ENCODE peak calls at places on chromosomes 16 and 17, in seven cellular contexts. One of them, this sample, is unnamed.

GRCh38 chr17:70072900-70073299 is 2.1 kb upstream of the KCNJ16 start:
- DNase-seq in Peyer's patch: no peak
- DNase-seq in ELR: no peak
- DNase-seq in RKO: no peak
- DNase-seq in RCC 7860: no peak
- DNase-seq in A172: no peak
- DNase-seq in progenitor cell of endocrine pancreas: no peak
- DNase-seq in this sample: no peak

GRCh38 chr17:37570527-37571093 is 38.6 kb downstream of the SYNRG start:
- DNase-seq in progenitor cell of endocrine pancreas: no peak
- DNase-seq in A172: peak; percentile 94
- DNase-seq in ELR: peak; percentile 91
- DNase-seq in RCC 7860: peak; percentile 83
- DNase-seq in RKO: peak; percentile 87
- DNase-seq in Peyer's patch: no peak
- DNase-seq in this sample: no peak

GRCh38 chr16:88287219-88287618 is 95.5 kb upstream of the ZNF469 start:
- DNase-seq in ELR: peak; percentile 60
- DNase-seq in progenitor cell of endocrine pancreas: no peak
- DNase-seq in RKO: no peak
- DNase-seq in Peyer's patch: no peak
- DNase-seq in A172: peak; percentile 74
- DNase-seq in RCC 7860: peak; percentile 30
- DNase-seq in this sample: no peak

GRCh38 chr17:65092262-65092661 is 35.7 kb upstream of the GNA13 start:
- DNase-seq in RCC 7860: no peak
- DNase-seq in Peyer's patch: no peak
- DNase-seq in RKO: no peak
- DNase-seq in progenitor cell of endocrine pancreas: no peak
- DNase-seq in ELR: peak; percentile 41
- DNase-seq in A172: no peak
- DNase-seq in this sample: no peak

GRCh38 chr16:247027-247426 is 12.4 kb downstream of the FAM234A start:
- DNase-seq in Peyer's patch: no peak
- DNase-seq in RKO: no peak
- DNase-seq in progenitor cell of endocrine pancreas: no peak
- DNase-seq in ELR: no peak
- DNase-seq in RCC 7860: no peak
- DNase-seq in A172: no peak
- DNase-seq in this sample: no peak

GRCh38 chr16:66979011-66979717 is 9.2 kb upstream of the CES4A start:
- DNase-seq in RKO: no peak
- DNase-seq in A172: peak; percentile 33
- DNase-seq in ELR: peak; percentile 17
- DNase-seq in Peyer's patch: no peak
- DNase-seq in progenitor cell of endocrine pancreas: no peak
- DNase-seq in RCC 7860: no peak
- DNase-seq in this sample: no peak

GRCh38 chr17:79065105-79065670 is 9.4 kb upstream of the ENGASE start:
- DNase-seq in A172: no peak
- DNase-seq in RKO: no peak
- DNase-seq in Peyer's patch: peak; percentile 89
- DNase-seq in progenitor cell of endocrine pancreas: no peak
- DNase-seq in RCC 7860: no peak
- DNase-seq in ELR: peak; percentile 58
- DNase-seq in this sample: no peak

GRCh38 chr16:70694088-70694487 is 8.2 kb upstream of the MTSS2 start:
- DNase-seq in RCC 7860: peak; percentile 96
- DNase-seq in progenitor cell of endocrine pancreas: no peak
- DNase-seq in Peyer's patch: no peak
- DNase-seq in RKO: peak; percentile 39
- DNase-seq in ELR: peak; percentile 97
- DNase-seq in A172: peak; percentile 99
- DNase-seq in this sample: no peak

GRCh38 chr16:56116577-56116964 is 74.7 kb upstream of the GNAO1 start:
- DNase-seq in A172: no peak
- DNase-seq in Peyer's patch: no peak
- DNase-seq in progenitor cell of endocrine pancreas: no peak
- DNase-seq in RKO: no peak
- DNase-seq in ELR: no peak
- DNase-seq in RCC 7860: no peak
- DNase-seq in this sample: no peak

GRCh38 chr17:49910094-49910857 is 58.7 kb upstream of the DLX4 start:
- DNase-seq in Peyer's patch: no peak
- DNase-seq in RCC 7860: peak; percentile 51
- DNase-seq in ELR: peak; percentile 68
- DNase-seq in progenitor cell of endocrine pancreas: no peak
- DNase-seq in RKO: peak; percentile 12
- DNase-seq in A172: peak; percentile 91
- DNase-seq in this sample: no peak

GRCh38 chr16:4415538-4416199 is 727 bp downstream of the CORO7 start:
- DNase-seq in RKO: peak; percentile 62
- DNase-seq in A172: no peak
- DNase-seq in RCC 7860: no peak
- DNase-seq in progenitor cell of endocrine pancreas: no peak
- DNase-seq in ELR: peak; percentile 42
- DNase-seq in Peyer's patch: peak; percentile 86
- DNase-seq in this sample: no peak

GRCh38 chr17:80123791-80124190 is 22.4 kb downstream of the GAA start:
- DNase-seq in RCC 7860: no peak
- DNase-seq in RKO: peak; percentile 37
- DNase-seq in A172: peak; percentile 67
- DNase-seq in ELR: peak; percentile 33
- DNase-seq in Peyer's patch: no peak
- DNase-seq in progenitor cell of endocrine pancreas: no peak
- DNase-seq in this sample: no peak

GRCh38 chr17:42107124-42107523 is 5.4 kb downstream of the DHX58 start:
- DNase-seq in A172: no peak
- DNase-seq in Peyer's patch: no peak
- DNase-seq in RKO: no peak
- DNase-seq in progenitor cell of endocrine pancreas: no peak
- DNase-seq in RCC 7860: no peak
- DNase-seq in ELR: no peak
- DNase-seq in this sample: no peak

GRCh38 chr16:87945351-87946042 is 5.7 kb upstream of the BANP start:
- DNase-seq in ELR: peak; percentile 69
- DNase-seq in RKO: no peak
- DNase-seq in RCC 7860: no peak
- DNase-seq in A172: no peak
- DNase-seq in Peyer's patch: peak; percentile 83
- DNase-seq in progenitor cell of endocrine pancreas: peak; percentile 90
- DNase-seq in this sample: no peak

GRCh38 chr17:79087428-79088143 is 13.0 kb downstream of the ENGASE start:
- DNase-seq in progenitor cell of endocrine pancreas: peak; percentile 82
- DNase-seq in RKO: peak; percentile 49
- DNase-seq in ELR: peak; percentile 73
- DNase-seq in RCC 7860: peak; percentile 26
- DNase-seq in Peyer's patch: peak; percentile 90
- DNase-seq in A172: peak; percentile 58
- DNase-seq in this sample: no peak

GRCh38 chr17:69466905-69467630 is 52.6 kb downstream of the MAP2K6 start:
- DNase-seq in RKO: no peak
- DNase-seq in RCC 7860: peak; percentile 78
- DNase-seq in Peyer's patch: no peak
- DNase-seq in ELR: peak; percentile 53
- DNase-seq in A172: no peak
- DNase-seq in progenitor cell of endocrine pancreas: no peak
- DNase-seq in this sample: no peak

GRCh38 chr16:65336169-65336568 is 214.3 kb upstream of the CDH11 start:
- DNase-seq in Peyer's patch: no peak
- DNase-seq in RCC 7860: peak; percentile 68
- DNase-seq in progenitor cell of endocrine pancreas: no peak
- DNase-seq in RKO: no peak
- DNase-seq in A172: peak; percentile 29
- DNase-seq in ELR: peak; percentile 73
- DNase-seq in this sample: no peak

GRCh38 chr17:13601776-13602551 is at the start of gene HS3ST3A1:
- DNase-seq in A172: peak; percentile 87
- DNase-seq in Peyer's patch: peak; percentile 48
- DNase-seq in progenitor cell of endocrine pancreas: peak; percentile 69
- DNase-seq in ELR: peak; percentile 89
- DNase-seq in RKO: no peak
- DNase-seq in RCC 7860: no peak
- DNase-seq in this sample: no peak

GRCh38 chr17:83192161-83192788 is 112.9 kb downstream of the METRNL start:
- DNase-seq in A172: no peak
- DNase-seq in progenitor cell of endocrine pancreas: no peak
- DNase-seq in RCC 7860: no peak
- DNase-seq in ELR: peak; percentile 60
- DNase-seq in Peyer's patch: peak; percentile 51
- DNase-seq in RKO: no peak
- DNase-seq in this sample: no peak

GRCh38 chr16:55496509-55497145 is 12.2 kb upstream of the LPCAT2 start:
- DNase-seq in progenitor cell of endocrine pancreas: no peak
- DNase-seq in A172: no peak
- DNase-seq in ELR: no peak
- DNase-seq in Peyer's patch: no peak
- DNase-seq in RCC 7860: no peak
- DNase-seq in RKO: no peak
- DNase-seq in this sample: peak; percentile 85

GRCh38 chr17:1561420-1562177 is 993 bp downstream of the PITPNA start:
- DNase-seq in A172: no peak
- DNase-seq in RKO: no peak
- DNase-seq in progenitor cell of endocrine pancreas: peak; percentile 42
- DNase-seq in RCC 7860: no peak
- DNase-seq in ELR: peak; percentile 49
- DNase-seq in Peyer's patch: no peak
- DNase-seq in this sample: no peak

GRCh38 chr16:66515543-66516171 is 34.3 kb downstream of the TK2 start:
- DNase-seq in Peyer's patch: peak; percentile 46
- DNase-seq in RCC 7860: peak; percentile 8
- DNase-seq in progenitor cell of endocrine pancreas: no peak
- DNase-seq in A172: peak; percentile 85
- DNase-seq in RKO: peak; percentile 15
- DNase-seq in ELR: peak; percentile 70
- DNase-seq in this sample: no peak

GRCh38 chr17:29193146-29193545 is 12.9 kb upstream of the MYO18A start:
- DNase-seq in RKO: no peak
- DNase-seq in progenitor cell of endocrine pancreas: no peak
- DNase-seq in A172: no peak
- DNase-seq in ELR: no peak
- DNase-seq in Peyer's patch: no peak
- DNase-seq in RCC 7860: no peak
- DNase-seq in this sample: no peak

GRCh38 chr17:10198509-10199249 is at the start of gene GAS7:
- DNase-seq in progenitor cell of endocrine pancreas: peak; percentile 17
- DNase-seq in RCC 7860: no peak
- DNase-seq in RKO: no peak
- DNase-seq in Peyer's patch: peak; percentile 69
- DNase-seq in A172: no peak
- DNase-seq in ELR: peak; percentile 3
- DNase-seq in this sample: no peak

GRCh38 chr16:56357291-56357764 is 68.0 kb downstream of the AMFR start:
- DNase-seq in RKO: peak; percentile 73
- DNase-seq in ELR: peak; percentile 73
- DNase-seq in RCC 7860: no peak
- DNase-seq in progenitor cell of endocrine pancreas: no peak
- DNase-seq in A172: peak; percentile 35
- DNase-seq in Peyer's patch: peak; percentile 45
- DNase-seq in this sample: no peak

GRCh38 chr16:30122621-30123160 is 329 bp downstream of the MAPK3 start:
- DNase-seq in ELR: peak; percentile 13
- DNase-seq in A172: no peak
- DNase-seq in RCC 7860: no peak
- DNase-seq in Peyer's patch: peak; percentile 51
- DNase-seq in progenitor cell of endocrine pancreas: no peak
- DNase-seq in RKO: no peak
- DNase-seq in this sample: no peak

GRCh38 chr16:2483160-2483559 is 8.2 kb downstream of the TBC1D24 start:
- DNase-seq in RKO: no peak
- DNase-seq in RCC 7860: no peak
- DNase-seq in Peyer's patch: no peak
- DNase-seq in ELR: no peak
- DNase-seq in progenitor cell of endocrine pancreas: no peak
- DNase-seq in A172: no peak
- DNase-seq in this sample: no peak

GRCh38 chr16:76500006-76500405 is 222.8 kb downstream of the CNTNAP4 start:
- DNase-seq in A172: no peak
- DNase-seq in ELR: no peak
- DNase-seq in progenitor cell of endocrine pancreas: no peak
- DNase-seq in RCC 7860: no peak
- DNase-seq in Peyer's patch: no peak
- DNase-seq in RKO: no peak
- DNase-seq in this sample: no peak

GRCh38 chr16:74563828-74564263 is 43.1 kb downstream of the GLG1 start:
- DNase-seq in Peyer's patch: peak; percentile 53
- DNase-seq in RKO: peak; percentile 23
- DNase-seq in progenitor cell of endocrine pancreas: no peak
- DNase-seq in RCC 7860: peak; percentile 76
- DNase-seq in ELR: peak; percentile 77
- DNase-seq in A172: peak; percentile 71
- DNase-seq in this sample: no peak

GRCh38 chr16:67555795-67556212 is 6.5 kb upstream of the CTCF start:
- DNase-seq in progenitor cell of endocrine pancreas: no peak
- DNase-seq in ELR: peak; percentile 88
- DNase-seq in A172: peak; percentile 38
- DNase-seq in RCC 7860: peak; percentile 27
- DNase-seq in Peyer's patch: no peak
- DNase-seq in RKO: peak; percentile 49
- DNase-seq in this sample: no peak

GRCh38 chr17:48890086-48890485 is 2.5 kb upstream of the ATP5MC1 start:
- DNase-seq in Peyer's patch: no peak
- DNase-seq in ELR: no peak
- DNase-seq in progenitor cell of endocrine pancreas: no peak
- DNase-seq in A172: no peak
- DNase-seq in RCC 7860: no peak
- DNase-seq in RKO: no peak
- DNase-seq in this sample: no peak

GRCh38 chr16:88926374-88926990 is 50.5 kb downstream of the CBFA2T3 start:
- DNase-seq in RKO: peak; percentile 28
- DNase-seq in ELR: peak; percentile 60
- DNase-seq in Peyer's patch: no peak
- DNase-seq in progenitor cell of endocrine pancreas: no peak
- DNase-seq in A172: peak; percentile 67
- DNase-seq in RCC 7860: peak; percentile 68
- DNase-seq in this sample: no peak